ENCODE peak calls at places on chromosome 20, in nine cellular contexts. S is lower lobe of right lung, T is substantia nigra, F is mesendoderm, U is HFF-Myc, J is Kasumi-1, Y is NCI-H1105, K is uterus, I is cardiac muscle cell. R is an unnamed sample.
A peak's percentile ranks its signal among the peaks of the same experiment; 100 is the strongest.

GRCh38 chr20:4242376-4242775 is 227.0 kb upstream of the RNF24 start:
- DNase-seq in S (no peak), T (no peak), F (no peak), U (no peak), J (no peak), Y (no peak), K (no peak), I (no peak), R (no peak)

GRCh38 chr20:2112910-2113309 is 11.3 kb downstream of the STK35 start:
- DNase-seq in S (no peak), T (no peak), F (no peak), U (no peak), J (no peak), Y (no peak), K (no peak), I (no peak), R (no peak)

GRCh38 chr20:40990542-40991120 is 38.0 kb upstream of the TOP1 start:
- DNase-seq in S (peak; percentile 82), T (peak; percentile 81), F (peak; percentile 95), U (peak; percentile 89), J (peak; percentile 94), Y (peak; percentile 79), K (peak; percentile 78), I (peak; percentile 92), R (no peak)

GRCh38 chr20:15278041-15278440 is 940.6 kb upstream of the FLRT3 start:
- DNase-seq in S (no peak), T (no peak), F (no peak), U (no peak), J (no peak), Y (no peak), K (no peak), I (no peak), R (no peak)

GRCh38 chr20:1460275-1460674 is 6.4 kb downstream of the NSFL1C start:
- DNase-seq in S (no peak), T (no peak), F (no peak), U (no peak), J (no peak), Y (no peak), K (no peak), I (no peak), R (no peak)

GRCh38 chr20:62426678-62427077 is 661 bp downstream of the RBBP8NL start:
- DNase-seq in S (peak; percentile 69), T (no peak), F (peak; percentile 64), U (no peak), J (no peak), Y (no peak), K (no peak), I (no peak), R (no peak)

GRCh38 chr20:22586645-22587310 is 2.4 kb upstream of the FOXA2 start:
- DNase-seq in S (peak; percentile 78), T (peak; percentile 41), F (peak; percentile 75), U (no peak), J (no peak), Y (no peak), K (no peak), I (peak; percentile 26), R (no peak)

GRCh38 chr20:49420811-49421295 is 61.6 kb downstream of the KCNB1 start:
- DNase-seq in S (no peak), T (no peak), F (no peak), U (no peak), J (no peak), Y (no peak), K (peak; percentile 66), I (peak; percentile 15), R (no peak)

GRCh38 chr20:58608096-58608840 is 42.8 kb upstream of the STX16 start:
- DNase-seq in S (no peak), T (no peak), F (no peak), U (no peak), J (no peak), Y (no peak), K (no peak), I (no peak), R (peak; percentile 79)

GRCh38 chr20:33158637-33159385 is 9.1 kb upstream of the BPIFA2 start:
- DNase-seq in S (no peak), T (no peak), F (no peak), U (no peak), J (no peak), Y (no peak), K (no peak), I (no peak), R (no peak)

GRCh38 chr20:57562541-57563465 is 1.9 kb downstream of the PCK1 start:
- DNase-seq in S (no peak), T (no peak), F (no peak), U (no peak), J (no peak), Y (no peak), K (no peak), I (no peak), R (no peak)

GRCh38 chr20:61958773-61959172 is 106.9 kb downstream of the TAF4 start:
- DNase-seq in S (no peak), T (no peak), F (no peak), U (no peak), J (no peak), Y (no peak), K (no peak), I (no peak), R (no peak)

GRCh38 chr20:20292472-20292871 is 75.4 kb upstream of the INSM1 start:
- DNase-seq in S (no peak), T (no peak), F (no peak), U (no peak), J (no peak), Y (no peak), K (no peak), I (no peak), R (no peak)

GRCh38 chr20:60749804-60750602 is 502.1 kb upstream of the CDH4 start:
- DNase-seq in S (no peak), T (no peak), F (peak; percentile 73), U (no peak), J (no peak), Y (no peak), K (no peak), I (no peak), R (no peak)

GRCh38 chr20:4195499-4195898 is 180.1 kb upstream of the RNF24 start:
- DNase-seq in S (no peak), T (peak; percentile 30), F (peak; percentile 60), U (no peak), J (peak; percentile 11), Y (no peak), K (no peak), I (peak; percentile 35), R (peak; percentile 61)

GRCh38 chr20:41174782-41175181 is 37.4 kb downstream of the PLCG1 start:
- DNase-seq in S (no peak), T (no peak), F (no peak), U (no peak), J (no peak), Y (no peak), K (peak; percentile 11), I (peak; percentile 31), R (no peak)

GRCh38 chr20:60152792-60153191 is 194.6 kb downstream of the CDH26 start:
- DNase-seq in S (no peak), T (no peak), F (no peak), U (no peak), J (no peak), Y (peak; percentile 86), K (no peak), I (no peak), R (no peak)

GRCh38 chr20:17992847-17993508 is 24.2 kb downstream of the MGME1 start:
- DNase-seq in S (no peak), T (no peak), F (no peak), U (no peak), J (no peak), Y (no peak), K (no peak), I (peak; percentile 16), R (no peak)

GRCh38 chr20:6700563-6701328 is 66.7 kb upstream of the BMP2 start:
- DNase-seq in S (peak; percentile 65), T (peak; percentile 26), F (no peak), U (no peak), J (peak; percentile 90), Y (no peak), K (no peak), I (no peak), R (no peak)

GRCh38 chr20:61789329-61789728 is 276.4 kb downstream of the TAF4 start:
- DNase-seq in S (peak; percentile 15), T (no peak), F (no peak), U (no peak), J (no peak), Y (no peak), K (no peak), I (no peak), R (no peak)

GRCh38 chr20:32285621-32286334 is 8.3 kb downstream of the KIF3B start:
- DNase-seq in S (no peak), T (no peak), F (no peak), U (peak; percentile 7), J (no peak), Y (no peak), K (no peak), I (no peak), R (no peak)

GRCh38 chr20:57662028-57662312 is 41.7 kb upstream of the ZBP1 start:
- DNase-seq in S (peak; percentile 10), T (no peak), F (no peak), U (no peak), J (no peak), Y (no peak), K (no peak), I (no peak), R (no peak)

GRCh38 chr20:46631212-46631869 is 19.9 kb downstream of the SLC13A3 start:
- DNase-seq in S (peak; percentile 66), T (no peak), F (peak; percentile 70), U (no peak), J (no peak), Y (no peak), K (no peak), I (peak; percentile 57), R (no peak)

GRCh38 chr20:51449498-51450220 is 92.9 kb downstream of the NFATC2 start:
- DNase-seq in S (no peak), T (no peak), F (no peak), U (no peak), J (no peak), Y (no peak), K (no peak), I (no peak), R (no peak)

GRCh38 chr20:57727863-57728262 is 18.0 kb upstream of the PMEPA1 start:
- DNase-seq in S (no peak), T (no peak), F (no peak), U (no peak), J (no peak), Y (no peak), K (no peak), I (no peak), R (no peak)

GRCh38 chr20:62208805-62209755 is 11.0 kb downstream of the HRH3 start:
- DNase-seq in S (peak; percentile 25), T (no peak), F (peak; percentile 78), U (no peak), J (no peak), Y (no peak), K (no peak), I (no peak), R (no peak)

GRCh38 chr20:31861346-31862156 is 8.8 kb downstream of the DUSP15 start:
- DNase-seq in S (peak; percentile 71), T (peak; percentile 55), F (peak; percentile 87), U (no peak), J (peak; percentile 54), Y (peak; percentile 85), K (peak; percentile 49), I (peak; percentile 71), R (peak; percentile 61)

GRCh38 chr20:57025261-57025660 is 241.2 kb downstream of the BMP7 start:
- DNase-seq in S (no peak), T (no peak), F (no peak), U (no peak), J (no peak), Y (no peak), K (peak; percentile 61), I (no peak), R (no peak)

GRCh38 chr20:63496404-63497120 is 2.3 kb downstream of the EEF1A2 start:
- DNase-seq in S (no peak), T (no peak), F (no peak), U (no peak), J (no peak), Y (no peak), K (no peak), I (peak; percentile 23), R (peak; percentile 84)

GRCh38 chr20:30489604-30490003 is 767.9 kb upstream of the DEFB115 start:
- DNase-seq in S (no peak), T (no peak), F (no peak), U (no peak), J (no peak), Y (no peak), K (no peak), I (no peak), R (no peak)

GRCh38 chr20:53672484-53673129 is 79.0 kb upstream of the ZNF217 start:
- DNase-seq in S (no peak), T (no peak), F (no peak), U (no peak), J (no peak), Y (no peak), K (no peak), I (no peak), R (no peak)